ENCODE peak calls at places on chromosomes 7 and 10, in seven cellular contexts. One of them, this sample, is unnamed.

GRCh38 chr7:73541722-73542121 is 15.8 kb downstream of the BCL7B start:
- DNase-seq in heart right ventricle: no peak
- DNase-seq in iPS DF 6.9: no peak
- DNase-seq in PC-3: no peak
- DNase-seq in RWPE2: no peak
- DNase-seq in mesenchymal stem cell: no peak
- DNase-seq in left ventricle myocardium inferior: no peak
- DNase-seq in this sample: no peak

GRCh38 chr10:51640120-51640819 is 59.1 kb downstream of the CSTF2T start:
- DNase-seq in PC-3: no peak
- DNase-seq in RWPE2: no peak
- DNase-seq in left ventricle myocardium inferior: no peak
- DNase-seq in heart right ventricle: no peak
- DNase-seq in mesenchymal stem cell: no peak
- DNase-seq in iPS DF 6.9: no peak
- DNase-seq in this sample: no peak

GRCh38 chr10:71389768-71390434 is 6.8 kb upstream of the CDH23 start:
- DNase-seq in iPS DF 6.9: no peak
- DNase-seq in left ventricle myocardium inferior: no peak
- DNase-seq in PC-3: no peak
- DNase-seq in mesenchymal stem cell: no peak
- DNase-seq in RWPE2: no peak
- DNase-seq in heart right ventricle: no peak
- DNase-seq in this sample: no peak

GRCh38 chr10:115948415-115948814 is 324.6 kb downstream of the GFRA1 start:
- DNase-seq in PC-3: peak; percentile 8
- DNase-seq in left ventricle myocardium inferior: no peak
- DNase-seq in iPS DF 6.9: no peak
- DNase-seq in RWPE2: no peak
- DNase-seq in heart right ventricle: no peak
- DNase-seq in mesenchymal stem cell: peak; percentile 25
- DNase-seq in this sample: no peak

GRCh38 chr7:23955600-23956149 is 245.7 kb downstream of the STK31 start:
- DNase-seq in PC-3: no peak
- DNase-seq in heart right ventricle: no peak
- DNase-seq in mesenchymal stem cell: no peak
- DNase-seq in left ventricle myocardium inferior: no peak
- DNase-seq in RWPE2: no peak
- DNase-seq in iPS DF 6.9: no peak
- DNase-seq in this sample: no peak

GRCh38 chr7:135661311-135662122 is 797 bp upstream of the STMP1 start:
- DNase-seq in left ventricle myocardium inferior: no peak
- DNase-seq in mesenchymal stem cell: no peak
- DNase-seq in iPS DF 6.9: no peak
- DNase-seq in PC-3: peak; percentile 11
- DNase-seq in RWPE2: no peak
- DNase-seq in heart right ventricle: no peak
- DNase-seq in this sample: no peak

GRCh38 chr7:28926871-28927597 is 31.1 kb downstream of the TRIL start:
- DNase-seq in left ventricle myocardium inferior: peak; percentile 64
- DNase-seq in mesenchymal stem cell: peak; percentile 82
- DNase-seq in RWPE2: no peak
- DNase-seq in PC-3: peak; percentile 96
- DNase-seq in heart right ventricle: peak; percentile 86
- DNase-seq in iPS DF 6.9: no peak
- DNase-seq in this sample: peak; percentile 86

GRCh38 chr10:132478341-132479023 is 59.1 kb upstream of the INPP5A start:
- DNase-seq in PC-3: no peak
- DNase-seq in mesenchymal stem cell: no peak
- DNase-seq in left ventricle myocardium inferior: no peak
- DNase-seq in RWPE2: peak; percentile 43
- DNase-seq in iPS DF 6.9: no peak
- DNase-seq in heart right ventricle: no peak
- DNase-seq in this sample: no peak

GRCh38 chr7:2896141-2896540 is 52.0 kb upstream of the GNA12 start:
- DNase-seq in left ventricle myocardium inferior: no peak
- DNase-seq in heart right ventricle: no peak
- DNase-seq in iPS DF 6.9: no peak
- DNase-seq in RWPE2: no peak
- DNase-seq in PC-3: no peak
- DNase-seq in mesenchymal stem cell: no peak
- DNase-seq in this sample: no peak

DNA sequence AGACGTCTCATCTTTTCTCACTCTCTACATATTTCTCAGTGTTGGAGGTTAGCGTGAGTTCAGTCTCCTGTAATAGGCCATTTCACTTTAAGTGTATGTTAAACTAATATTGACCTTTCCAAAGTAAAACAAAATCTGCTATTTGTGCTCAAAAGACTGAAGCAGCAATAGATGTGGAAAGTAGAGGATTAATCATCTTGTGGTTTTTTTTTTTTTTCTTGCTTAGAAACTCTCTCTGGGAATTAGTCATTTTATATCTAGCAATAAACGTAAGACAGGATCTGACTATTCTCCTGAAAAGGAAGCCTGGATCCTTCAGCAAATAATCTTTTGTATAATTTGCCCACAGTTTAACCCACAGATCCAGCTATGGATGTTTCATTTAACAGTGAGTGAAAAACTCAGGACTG is 81.7 kb downstream of the NRP1 start:
- DNase-seq in heart right ventricle: no peak
- DNase-seq in iPS DF 6.9: no peak
- DNase-seq in RWPE2: no peak
- DNase-seq in PC-3: peak; percentile 100
- DNase-seq in left ventricle myocardium inferior: no peak
- DNase-seq in mesenchymal stem cell: peak; percentile 77
- DNase-seq in this sample: peak; percentile 47
- H3K4me3 ChIP-seq in heart right ventricle: no peak overlapping the region
- H3K4me3 ChIP-seq in iPS DF 6.9: no peak overlapping the region
- H3K4me3 ChIP-seq in RWPE2: no peak overlapping the region
- H3K4me3 ChIP-seq in PC-3: peak overlapping the region; percentile 6
- H3K4me3 ChIP-seq in left ventricle myocardium inferior: no peak overlapping the region
- H3K4me3 ChIP-seq in mesenchymal stem cell: no peak overlapping the region
- H3K4me3 ChIP-seq in this sample: no peak overlapping the region

DNA sequence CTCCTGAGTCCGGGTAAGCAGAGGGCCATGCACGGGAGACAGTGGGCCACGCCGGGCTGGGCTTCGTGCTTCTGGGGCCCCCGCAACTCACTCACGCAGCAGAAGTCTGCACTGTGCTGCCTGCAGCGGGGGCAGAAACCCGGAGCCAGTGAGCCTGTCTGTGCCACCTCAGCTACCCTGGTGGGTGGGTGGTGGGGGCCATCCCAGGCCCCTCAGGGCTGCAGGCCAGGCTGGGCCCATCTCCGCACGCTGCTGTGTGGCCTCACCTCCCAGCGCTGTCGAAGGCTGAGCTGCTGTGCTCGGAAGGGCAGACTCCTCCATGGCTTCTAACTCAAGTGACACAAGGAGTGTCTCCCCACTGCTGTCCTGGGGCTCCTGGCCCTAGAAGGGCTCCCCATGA is 125.5 kb downstream of the FAM53B start:
- DNase-seq in iPS DF 6.9: no peak
- DNase-seq in PC-3: no peak
- DNase-seq in RWPE2: no peak
- DNase-seq in left ventricle myocardium inferior: no peak
- DNase-seq in mesenchymal stem cell: no peak
- DNase-seq in heart right ventricle: no peak
- DNase-seq in this sample: no peak
- H3K36me3 ChIP-seq in iPS DF 6.9: no peaks in the 10 kb centered on the region
- H3K36me3 ChIP-seq in PC-3: no peaks in the 10 kb centered on the region
- H3K36me3 ChIP-seq in RWPE2: no peaks in the 10 kb centered on the region
- H3K36me3 ChIP-seq in left ventricle myocardium inferior: peaks cover 17% of the 10 kb centered on the region
- H3K36me3 ChIP-seq in mesenchymal stem cell: peaks cover 55% of the 10 kb centered on the region
- H3K36me3 ChIP-seq in heart right ventricle: peaks cover 43% of the 10 kb centered on the region
- H3K36me3 ChIP-seq in this sample: no peaks in the 10 kb centered on the region

GRCh38 chr7:120538335-120538734 is 265.4 kb downstream of the KCND2 start:
- DNase-seq in RWPE2: no peak
- DNase-seq in mesenchymal stem cell: no peak
- DNase-seq in iPS DF 6.9: no peak
- DNase-seq in left ventricle myocardium inferior: no peak
- DNase-seq in PC-3: no peak
- DNase-seq in heart right ventricle: no peak
- DNase-seq in this sample: no peak

GRCh38 chr7:120539321-120539720 is 266.3 kb downstream of the KCND2 start:
- DNase-seq in iPS DF 6.9: no peak
- DNase-seq in RWPE2: no peak
- DNase-seq in heart right ventricle: no peak
- DNase-seq in PC-3: no peak
- DNase-seq in mesenchymal stem cell: no peak
- DNase-seq in left ventricle myocardium inferior: no peak
- DNase-seq in this sample: no peak
- H3K27ac ChIP-seq in iPS DF 6.9: no peak overlapping the region
- H3K27ac ChIP-seq in RWPE2: no peak overlapping the region
- H3K27ac ChIP-seq in heart right ventricle: no peak overlapping the region
- H3K27ac ChIP-seq in PC-3: no peak overlapping the region
- H3K27ac ChIP-seq in mesenchymal stem cell: no peak overlapping the region
- H3K27ac ChIP-seq in left ventricle myocardium inferior: no peak overlapping the region
- H3K27ac ChIP-seq in this sample: no peak overlapping the region

DNA sequence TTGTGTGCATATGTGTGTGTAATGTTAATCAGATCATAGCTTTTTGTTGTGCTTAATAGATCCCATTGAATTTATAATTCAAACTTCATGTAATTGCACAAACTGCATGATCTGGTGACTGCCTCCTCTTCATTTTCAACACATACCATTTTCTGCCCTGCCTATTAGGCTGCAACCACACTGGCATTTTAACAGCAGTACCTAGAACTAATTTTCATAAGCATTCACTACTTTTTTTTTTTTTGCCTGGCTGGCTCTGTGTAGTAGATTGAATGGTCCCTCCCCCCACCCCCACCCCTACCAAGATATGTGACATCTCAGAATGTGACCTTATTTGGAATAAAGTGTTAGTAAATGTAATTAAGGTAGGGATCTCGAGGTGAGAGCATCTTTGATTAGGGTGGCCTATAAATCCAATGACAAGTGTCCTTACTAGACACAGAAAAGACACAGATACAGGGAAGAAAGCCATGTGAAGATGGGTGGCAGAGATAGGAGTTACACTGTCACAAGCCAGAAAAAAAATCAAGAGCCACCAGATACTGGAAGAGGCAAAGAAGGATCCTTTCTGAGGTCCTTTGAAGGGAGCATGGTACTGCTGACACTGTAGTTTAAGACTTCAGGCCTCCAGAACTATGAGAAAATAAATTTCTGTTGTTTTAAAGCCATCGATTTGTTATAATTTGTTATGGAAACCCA is 56.4 kb downstream of the MKLN1 start:
- DNase-seq in mesenchymal stem cell: no peak
- DNase-seq in RWPE2: no peak
- DNase-seq in PC-3: no peak
- DNase-seq in heart right ventricle: no peak
- DNase-seq in iPS DF 6.9: no peak
- DNase-seq in left ventricle myocardium inferior: no peak
- DNase-seq in this sample: no peak
- H3K4me3 ChIP-seq in mesenchymal stem cell: no peak overlapping the region
- H3K4me3 ChIP-seq in RWPE2: no peak overlapping the region
- H3K4me3 ChIP-seq in PC-3: no peak overlapping the region
- H3K4me3 ChIP-seq in heart right ventricle: no peak overlapping the region
- H3K4me3 ChIP-seq in iPS DF 6.9: no peak overlapping the region
- H3K4me3 ChIP-seq in left ventricle myocardium inferior: no peak overlapping the region
- H3K4me3 ChIP-seq in this sample: no peak overlapping the region

DNA sequence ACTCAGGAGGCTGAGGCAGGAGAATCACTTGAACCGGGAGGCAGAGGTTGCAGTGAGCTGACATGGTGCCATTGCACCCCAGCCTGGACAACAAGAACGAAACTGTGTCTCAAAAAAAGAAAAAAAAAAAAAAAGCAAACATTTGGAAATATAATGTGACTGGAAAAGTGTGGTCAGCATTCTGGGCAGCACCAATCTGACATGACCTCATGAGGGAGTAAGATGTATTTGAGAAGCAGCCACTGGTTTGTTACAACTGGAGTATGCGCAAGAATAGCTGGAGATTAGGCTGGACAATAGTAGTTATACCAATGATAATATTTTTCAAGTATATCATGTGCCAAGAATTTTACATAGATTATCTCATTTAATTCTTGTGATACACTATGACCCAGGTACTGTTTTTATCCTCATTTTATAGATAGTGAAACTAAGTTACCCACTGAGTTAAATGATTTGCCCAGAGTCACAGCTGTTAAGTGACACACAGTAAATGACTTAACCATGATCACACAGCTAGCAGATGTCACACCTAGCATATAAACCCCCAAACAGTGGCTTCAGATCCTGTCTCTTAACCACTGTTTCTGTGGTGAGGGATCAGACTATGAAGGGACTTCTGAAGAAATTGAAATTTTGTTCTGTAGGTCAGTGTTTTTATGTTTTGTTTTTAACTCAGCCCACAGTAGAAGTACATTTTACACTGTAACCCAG is 11.1 kb downstream of the MCU start:
- DNase-seq in RWPE2: no peak
- DNase-seq in PC-3: no peak
- DNase-seq in heart right ventricle: no peak
- DNase-seq in iPS DF 6.9: no peak
- DNase-seq in left ventricle myocardium inferior: no peak
- DNase-seq in mesenchymal stem cell: peak; percentile 68
- DNase-seq in this sample: no peak
- H3K36me3 ChIP-seq in RWPE2: no peaks in the 10 kb centered on the region
- H3K36me3 ChIP-seq in PC-3: no peaks in the 10 kb centered on the region
- H3K36me3 ChIP-seq in heart right ventricle: no peaks in the 10 kb centered on the region
- H3K36me3 ChIP-seq in iPS DF 6.9: no peaks in the 10 kb centered on the region
- H3K36me3 ChIP-seq in left ventricle myocardium inferior: no peaks in the 10 kb centered on the region
- H3K36me3 ChIP-seq in mesenchymal stem cell: no peaks in the 10 kb centered on the region
- H3K36me3 ChIP-seq in this sample: no peaks in the 10 kb centered on the region

DNA sequence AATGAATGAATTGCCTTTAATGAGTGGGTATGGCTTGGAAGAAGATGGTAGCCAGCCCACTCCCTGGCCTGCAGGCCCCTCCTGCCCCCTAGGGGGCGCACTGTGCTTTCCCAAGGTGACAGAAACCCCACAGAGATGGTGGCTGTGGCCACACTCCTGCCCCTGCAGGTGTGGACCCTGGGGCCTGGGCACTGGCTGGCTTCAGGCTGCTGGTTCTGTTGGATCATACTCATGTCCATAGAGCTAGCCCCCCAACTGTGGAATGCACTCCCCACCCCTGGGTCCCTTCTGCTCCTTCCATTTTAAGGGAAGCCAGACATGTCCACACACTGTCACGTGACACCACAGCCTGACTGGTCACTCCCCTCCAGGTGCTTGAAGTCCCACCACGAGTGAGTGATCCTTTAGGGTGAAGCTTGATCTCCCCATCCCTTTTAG is 44.8 kb downstream of the ZCCHC24 start:
- DNase-seq in iPS DF 6.9: no peak
- DNase-seq in PC-3: peak; percentile 97
- DNase-seq in mesenchymal stem cell: peak; percentile 42
- DNase-seq in RWPE2: no peak
- DNase-seq in left ventricle myocardium inferior: no peak
- DNase-seq in heart right ventricle: no peak
- DNase-seq in this sample: no peak
- H3K27ac ChIP-seq in iPS DF 6.9: no peak overlapping the region
- H3K27ac ChIP-seq in PC-3: no peak overlapping the region
- H3K27ac ChIP-seq in mesenchymal stem cell: peak overlapping the region; percentile 99
- H3K27ac ChIP-seq in RWPE2: no peak overlapping the region
- H3K27ac ChIP-seq in left ventricle myocardium inferior: no peak overlapping the region
- H3K27ac ChIP-seq in heart right ventricle: peak overlapping the region; percentile 88
- H3K27ac ChIP-seq in this sample: no peak overlapping the region

This sample was measured in brain microvascular endothelial cell.